ENCODE peak calls at places on chromosomes 1 and 21, in nine cellular contexts. Q is mammary epithelial cell; Z is effector CD4-positive, alpha-beta T cell; K is cardiac fibroblast; Y is AG09309; U is stimulated activated CD4-positive, alpha-beta T cell treated with anti-CD3 and anti-CD28 coated beads, Interleukin-4, amount 100 ng/mL, for 1 hour; T is CD8-positive, alpha-beta memory T cell; N is stromal cell of bone marrow; C is non-pigmented ciliary epithelial cell. P is an unnamed sample.

GRCh38 chr1:234887026-234887910 is 241.4 kb downstream of the TOMM20 start:
- DNase-seq in Q (no peak), Z (no peak), K (no peak), Y (no peak), U (no peak), T (no peak), N (peak; percentile 56), C (no peak), P (no peak)

GRCh38 chr1:226651041-226651731 is 87.9 kb downstream of the ITPKB start:
- DNase-seq in Q (no peak), Z (no peak), K (no peak), Y (no peak), U (no peak), T (no peak), N (no peak), C (no peak), P (no peak)

GRCh38 chr1:198472997-198473396 is 67.5 kb downstream of the ATP6V1G3 start:
- DNase-seq in Q (no peak), Z (no peak), K (no peak), Y (no peak), U (no peak), T (no peak), N (no peak), C (no peak), P (no peak)

GRCh38 chr21:30329203-30329868 is 8.2 kb downstream of the KRTAP27-1 start:
- DNase-seq in Q (peak; percentile 83), Z (no peak), K (no peak), Y (no peak), U (no peak), T (no peak), N (peak; percentile 28), C (no peak), P (no peak)

GRCh38 chr1:81921851-81922462 is 121.2 kb downstream of the ADGRL2 start:
- DNase-seq in Q (no peak), Z (no peak), K (no peak), Y (no peak), U (no peak), T (no peak), N (no peak), C (no peak), P (no peak)

GRCh38 chr1:18110598-18110939 is 3.0 kb downstream of the IGSF21 start:
- DNase-seq in Q (no peak), Z (no peak), K (no peak), Y (no peak), U (no peak), T (no peak), N (no peak), C (no peak), P (no peak)

GRCh38 chr1:243950166-243950565 is 100.1 kb upstream of the AKT3 start:
- DNase-seq in Q (peak; percentile 88), Z (no peak), K (peak; percentile 29), Y (peak; percentile 53), U (no peak), T (no peak), N (peak; percentile 31), C (peak; percentile 73), P (no peak)

GRCh38 chr1:32724678-32725594 is 22.4 kb upstream of the SYNC start:
- DNase-seq in Q (peak; percentile 93), Z (no peak), K (peak; percentile 93), Y (peak; percentile 84), U (peak; percentile 21), T (no peak), N (peak; percentile 90), C (peak; percentile 70), P (no peak)

GRCh38 chr21:28516996-28517592 is 475.6 kb downstream of the LTN1 start:
- DNase-seq in Q (peak; percentile 47), Z (peak; percentile 50), K (peak; percentile 57), Y (no peak), U (peak; percentile 63), T (peak; percentile 33), N (no peak), C (no peak), P (peak; percentile 26)

GRCh38 chr1:203306970-203307541 is 1.7 kb downstream of the BTG2 start:
- DNase-seq in Q (peak; percentile 35), Z (no peak), K (no peak), Y (no peak), U (peak; percentile 64), T (peak; percentile 52), N (no peak), C (no peak), P (no peak)

GRCh38 chr1:168467452-168467851 is 76.3 kb downstream of the XCL2 start:
- DNase-seq in Q (no peak), Z (no peak), K (no peak), Y (no peak), U (no peak), T (no peak), N (no peak), C (no peak), P (no peak)

GRCh38 chr1:182236651-182237077 is 154.9 kb downstream of the GLUL start:
- DNase-seq in Q (no peak), Z (no peak), K (no peak), Y (no peak), U (no peak), T (no peak), N (no peak), C (no peak), P (no peak)

GRCh38 chr1:47478090-47478489 is 40.2 kb downstream of the FOXD2 start:
- DNase-seq in Q (no peak), Z (no peak), K (no peak), Y (no peak), U (no peak), T (no peak), N (no peak), C (no peak), P (no peak)

GRCh38 chr1:230849451-230850194 is 18.7 kb downstream of the C1orf198 start:
- DNase-seq in Q (peak; percentile 43), Z (no peak), K (peak; percentile 94), Y (peak; percentile 85), U (no peak), T (no peak), N (peak; percentile 97), C (peak; percentile 82), P (no peak)

GRCh38 chr1:18157352-18157751 is 49.8 kb downstream of the IGSF21 start:
- DNase-seq in Q (no peak), Z (no peak), K (no peak), Y (no peak), U (no peak), T (no peak), N (no peak), C (no peak), P (no peak)

GRCh38 chr1:231934797-231935196 is 308.2 kb downstream of the DISC1 start:
- DNase-seq in Q (peak; percentile 42), Z (no peak), K (peak; percentile 79), Y (no peak), U (no peak), T (no peak), N (no peak), C (no peak), P (no peak)

GRCh38 chr1:193846881-193847280 is 660.5 kb upstream of the B3GALT2 start:
- DNase-seq in Q (no peak), Z (no peak), K (no peak), Y (no peak), U (no peak), T (no peak), N (no peak), C (no peak), P (no peak)

GRCh38 chr1:45929257-45929687 is 125.9 kb downstream of the MAST2 start:
- DNase-seq in Q (peak; percentile 27), Z (no peak), K (peak; percentile 50), Y (no peak), U (no peak), T (no peak), N (no peak), C (peak; percentile 84), P (no peak)

GRCh38 chr1:218616681-218617080 is 271.5 kb downstream of the TGFB2 start:
- DNase-seq in Q (no peak), Z (no peak), K (peak; percentile 45), Y (no peak), U (no peak), T (no peak), N (peak; percentile 19), C (no peak), P (no peak)

GRCh38 chr1:104617474-104617873 is 867.8 kb downstream of the AMY1C start:
- DNase-seq in Q (no peak), Z (no peak), K (no peak), Y (no peak), U (no peak), T (no peak), N (no peak), C (no peak), P (no peak)

GRCh38 chr21:37386151-37386550 is 19.6 kb downstream of the DYRK1A start:
- DNase-seq in Q (no peak), Z (no peak), K (no peak), Y (no peak), U (no peak), T (no peak), N (no peak), C (no peak), P (no peak)

GRCh38 chr1:29563092-29563491 is 326.8 kb downstream of the PTPRU start:
- DNase-seq in Q (no peak), Z (no peak), K (no peak), Y (no peak), U (no peak), T (no peak), N (no peak), C (no peak), P (no peak)

GRCh38 chr1:34265396-34265795 is 88.7 kb downstream of the C1orf94 start:
- DNase-seq in Q (no peak), Z (no peak), K (no peak), Y (no peak), U (no peak), T (no peak), N (no peak), C (no peak), P (no peak)

GRCh38 chr1:12067900-12068821 is 5.1 kb downstream of the TNFRSF8 start:
- DNase-seq in Q (no peak), Z (no peak), K (peak; percentile 88), Y (peak; percentile 59), U (peak; percentile 56), T (peak; percentile 19), N (peak; percentile 71), C (no peak), P (no peak)

GRCh38 chr1:174224641-174225040 is 65.3 kb downstream of the RABGAP1L start:
- DNase-seq in Q (no peak), Z (no peak), K (no peak), Y (no peak), U (no peak), T (no peak), N (no peak), C (no peak), P (no peak)

GRCh38 chr1:216310776-216311175 is 112.5 kb downstream of the USH2A start:
- DNase-seq in Q (peak; percentile 44), Z (no peak), K (peak; percentile 65), Y (no peak), U (no peak), T (no peak), N (peak; percentile 3), C (no peak), P (no peak)

GRCh38 chr1:93675272-93675671 is 6.4 kb downstream of the BCAR3 start:
- DNase-seq in Q (no peak), Z (no peak), K (no peak), Y (no peak), U (no peak), T (no peak), N (no peak), C (no peak), P (no peak)

GRCh38 chr1:6672558-6672957 is 29.1 kb downstream of the DNAJC11 start:
- DNase-seq in Q (no peak), Z (no peak), K (peak; percentile 56), Y (no peak), U (no peak), T (no peak), N (no peak), C (no peak), P (no peak)

GRCh38 chr1:215426101-215426500 is 141.0 kb upstream of the KCTD3 start:
- DNase-seq in Q (no peak), Z (no peak), K (no peak), Y (no peak), U (no peak), T (no peak), N (no peak), C (no peak), P (no peak)

GRCh38 chr1:238336531-238336930 is 445.8 kb upstream of the ZP4 start:
- DNase-seq in Q (peak; percentile 13), Z (no peak), K (no peak), Y (no peak), U (no peak), T (no peak), N (no peak), C (no peak), P (no peak)

GRCh38 chr1:212974735-212975606 is 24.6 kb downstream of the VASH2 start:
- DNase-seq in Q (no peak), Z (no peak), K (no peak), Y (no peak), U (no peak), T (no peak), N (no peak), C (no peak), P (no peak)